ENCODE peak calls at places on chromosomes 12 and 14, in four cellular contexts. O, C, S and J are unnamed samples.

GRCh38 chr14:95348395-95349080 is 28.8 kb upstream of the CLMN start:
- DNase-seq in O (no peak), C (no peak), S (no peak), J (no peak)

GRCh38 chr14:37197421-37198272 is at the start of gene MIPOL1:
- DNase-seq in O (peak), C (peak), S (peak), J (peak)

GRCh38 chr14:71061458-71061857 is 154.2 kb downstream of the PCNX1 start:
- DNase-seq in O (no peak), C (no peak), S (no peak), J (no peak)

GRCh38 chr14:65658202-65658601 is 245.7 kb downstream of the FUT8 start:
- DNase-seq in O (no peak), C (no peak), S (no peak), J (no peak)

GRCh38 chr14:80475074-80475473 is 263.8 kb upstream of the DIO2 start:
- DNase-seq in O (no peak), C (no peak), S (no peak), J (no peak)

GRCh38 chr14:29016050-29016900 is 249.7 kb downstream of the FOXG1 start:
- DNase-seq in O (no peak), C (peak), S (peak), J (no peak)

GRCh38 chr12:32947203-32947795 is 50.7 kb upstream of the PKP2 start:
- DNase-seq in O (peak), C (no peak), S (peak), J (no peak)

GRCh38 chr12:92210062-92210461 is 64.4 kb upstream of the BTG1 start:
- DNase-seq in O (no peak), C (no peak), S (no peak), J (no peak)

GRCh38 chr12:131105351-131105735 is 151.6 kb downstream of the ADGRD1 start:
- DNase-seq in O (no peak), C (no peak), S (no peak), J (peak)

GRCh38 chr12:12099102-12099501 is 28.4 kb downstream of the BCL2L14 start:
- DNase-seq in O (no peak), C (no peak), S (no peak), J (no peak)

GRCh38 chr12:116591608-116592115 is 32.5 kb downstream of the MAP1LC3B2 start:
- DNase-seq in O (no peak), C (no peak), S (no peak), J (no peak)

GRCh38 chr14:57057803-57058202 is 210.9 kb downstream of the EXOC5 start:
- DNase-seq in O (no peak), C (no peak), S (peak), J (no peak)

GRCh38 chr14:69879175-69880047 is at the start of gene SMOC1:
- DNase-seq in O (no peak), C (no peak), S (peak), J (no peak)

GRCh38 chr14:75399819-75400678 is 27.8 kb upstream of the JDP2 start:
- DNase-seq in O (peak), C (no peak), S (peak), J (peak)

GRCh38 chr14:36582874-36583241 is 444 bp upstream of the NKX2-8 start:
- DNase-seq in O (no peak), C (no peak), S (no peak), J (no peak)

GRCh38 chr12:99043319-99043914 is 398.3 kb downstream of the APAF1 start:
- DNase-seq in O (peak), C (peak), S (peak), J (no peak)

GRCh38 chr14:89773151-89773550 is 181.4 kb downstream of the EFCAB11 start:
- DNase-seq in O (no peak), C (no peak), S (no peak), J (no peak)

GRCh38 chr14:65117795-65118746 is 15.8 kb upstream of the MAX start:
- DNase-seq in O (no peak), C (no peak), S (no peak), J (no peak)

GRCh38 chr12:47079894-47080724 is at the start of gene AMIGO2:
- DNase-seq in O (no peak), C (peak), S (peak), J (peak)

GRCh38 chr14:67853207-67853606 is 33.6 kb downstream of the RAD51B start:
- DNase-seq in O (no peak), C (no peak), S (no peak), J (no peak)

GRCh38 chr14:60651936-60652673 is 2.8 kb upstream of the SIX1 start:
- DNase-seq in O (no peak), C (no peak), S (peak), J (no peak)

GRCh38 chr14:68897559-68898160 is 81.4 kb downstream of the ACTN1 start:
- DNase-seq in O (no peak), C (no peak), S (no peak), J (no peak)

GRCh38 chr12:106197906-106198623 is 49.8 kb downstream of the CKAP4 start:
- DNase-seq in O (no peak), C (no peak), S (no peak), J (no peak)

GRCh38 chr14:22850944-22851790 is 14.8 kb downstream of the MMP14 start:
- DNase-seq in O (peak), C (no peak), S (no peak), J (peak)

GRCh38 chr12:119446459-119446858 is 111.9 kb downstream of the CCDC60 start:
- DNase-seq in O (no peak), C (no peak), S (no peak), J (no peak)

GRCh38 chr12:6923003-6923732 is 4.6 kb upstream of the ATN1 start:
- DNase-seq in O (no peak), C (no peak), S (no peak), J (peak)

GRCh38 chr12:77594386-77594785 is 236.3 kb upstream of the NAV3 start:
- DNase-seq in O (no peak), C (no peak), S (no peak), J (no peak)

GRCh38 chr14:96102071-96102856 is 63.1 kb downstream of the C14orf132 start:
- DNase-seq in O (no peak), C (no peak), S (no peak), J (no peak)

GRCh38 chr12:123479442-123480180 is 21.7 kb downstream of the SNRNP35 start:
- DNase-seq in O (peak), C (no peak), S (no peak), J (no peak)